ENCODE peak calls at places on chromosomes 11 and 22, in seven cellular contexts. P, S, E, C, A, K and N are unnamed samples. For H3K4me1, the result is how much of the 10 kb centered on the place peaks cover.

GRCh38 chr11:84498016-84498415 is 1129.1 kb downstream of the DLG2 start:
- DNase-seq in C (no peak), A (no peak), E (no peak), S (no peak), K (no peak), P (no peak), N (no peak)

GRCh38 chr11:119709638-119710346 is 19.2 kb downstream of the NECTIN1 start:
- DNase-seq in K (peak), A (no peak), P (no peak), E (no peak), C (no peak), S (no peak), N (no peak)

GRCh38 chr11:16992846-16993245 is 21.4 kb downstream of the PLEKHA7 start:
- DNase-seq in C (no peak), S (no peak), P (no peak), E (no peak), K (no peak), A (no peak), N (no peak)

GRCh38 chr11:76935030-76935429 is 74.3 kb downstream of the ACER3 start:
- DNase-seq in C (no peak), E (no peak), S (no peak), A (no peak), P (no peak), K (peak), N (no peak)

GRCh38 chr11:31646206-31646605 is 136.6 kb downstream of the ELP4 start:
- DNase-seq in P (no peak), C (no peak), A (no peak), S (no peak), K (no peak), E (no peak), N (no peak)

GRCh38 chr22:25645266-25645665 is 80.8 kb downstream of the GRK3 start:
- DNase-seq in S (no peak), C (no peak), A (no peak), P (no peak), K (no peak), E (no peak), N (no peak)

GRCh38 chr11:67304511-67305113 is 1.3 kb downstream of the SSH3 start:
- DNase-seq in C (no peak), S (peak), E (no peak), K (no peak), A (no peak), P (no peak), N (no peak)

GRCh38 chr22:49099089-49099488 is 728.6 kb downstream of the BRD1 start:
- DNase-seq in E (no peak), P (no peak), S (no peak), A (no peak), C (no peak), K (no peak), N (no peak)

GRCh38 chr11:46198873-46199250 is 77.6 kb upstream of the PHF21A start:
- DNase-seq in E (no peak), K (no peak), C (no peak), P (no peak), S (no peak), A (no peak), N (no peak)

GRCh38 chr11:128341280-128341679 is 246.1 kb downstream of the ETS1 start:
- DNase-seq in P (no peak), A (no peak), S (no peak), E (no peak), C (no peak), K (no peak), N (no peak)

GRCh38 chr22:22865311-22866072 is 22.1 kb upstream of the IGLL5 start:
- DNase-seq in S (no peak), K (no peak), C (no peak), E (no peak), P (no peak), A (no peak), N (no peak)

GRCh38 chr22:23180301-23180892 is at the start of gene BCR:
- DNase-seq in E (peak), K (peak), A (peak), P (no peak), S (peak), C (peak), N (peak)

GRCh38 chr11:64459609-64460008 is 100.6 kb downstream of the RPS6KA4 start:
- DNase-seq in K (no peak), S (no peak), C (no peak), E (no peak), A (no peak), P (no peak), N (no peak)

GRCh38 chr11:133808393-133809140 is 36.7 kb downstream of the SPATA19 start:
- DNase-seq in P (no peak), K (no peak), E (no peak), C (no peak), A (no peak), S (no peak), N (no peak)

GRCh38 chr11:118705796-118706545 is 26.5 kb upstream of the TREH start:
- DNase-seq in E (no peak), A (no peak), C (no peak), K (no peak), P (no peak), S (no peak), N (no peak)

GRCh38 chr11:30489513-30489912 is 96.6 kb downstream of the MPPED2 start:
- DNase-seq in E (no peak), A (no peak), S (no peak), C (no peak), P (no peak), K (no peak), N (no peak)

GRCh38 chr11:65541093-65542010 is 16.5 kb downstream of the SCYL1 start:
- DNase-seq in K (no peak), A (no peak), C (peak), S (no peak), P (no peak), E (no peak), N (peak)
- H3K4me1 ChIP-seq in K (under half), A (under half), C (under half), S (under half), P (under half), E (under half), N (under half)

GRCh38 chr11:61056981-61057380 is 45.3 kb upstream of the CD5 start:
- DNase-seq in S (peak), E (no peak), K (no peak), C (no peak), P (no peak), A (no peak), N (peak)

GRCh38 chr11:61059260-61059752 is 43.0 kb upstream of the CD5 start:
- DNase-seq in A (no peak), S (peak), E (no peak), K (no peak), C (no peak), P (no peak), N (no peak)

GRCh38 chr11:61057615-61058014 is 44.7 kb upstream of the CD5 start:
- DNase-seq in S (peak), K (no peak), E (no peak), C (no peak), P (no peak), A (no peak), N (no peak)

GRCh38 chr11:61056566-61056965 is 45.7 kb upstream of the CD5 start:
- DNase-seq in K (peak), P (no peak), C (peak), A (no peak), E (no peak), S (peak), N (no peak)

GRCh38 chr11:61058583-61059259 is 43.6 kb upstream of the CD5 start:
- DNase-seq in A (no peak), S (peak), K (no peak), C (no peak), E (no peak), P (no peak), N (no peak)
- H3K4me3 ChIP-seq in A (no peak), S (no peak), K (no peak), C (no peak), E (no peak), P (no peak), N (no peak)

DNA sequence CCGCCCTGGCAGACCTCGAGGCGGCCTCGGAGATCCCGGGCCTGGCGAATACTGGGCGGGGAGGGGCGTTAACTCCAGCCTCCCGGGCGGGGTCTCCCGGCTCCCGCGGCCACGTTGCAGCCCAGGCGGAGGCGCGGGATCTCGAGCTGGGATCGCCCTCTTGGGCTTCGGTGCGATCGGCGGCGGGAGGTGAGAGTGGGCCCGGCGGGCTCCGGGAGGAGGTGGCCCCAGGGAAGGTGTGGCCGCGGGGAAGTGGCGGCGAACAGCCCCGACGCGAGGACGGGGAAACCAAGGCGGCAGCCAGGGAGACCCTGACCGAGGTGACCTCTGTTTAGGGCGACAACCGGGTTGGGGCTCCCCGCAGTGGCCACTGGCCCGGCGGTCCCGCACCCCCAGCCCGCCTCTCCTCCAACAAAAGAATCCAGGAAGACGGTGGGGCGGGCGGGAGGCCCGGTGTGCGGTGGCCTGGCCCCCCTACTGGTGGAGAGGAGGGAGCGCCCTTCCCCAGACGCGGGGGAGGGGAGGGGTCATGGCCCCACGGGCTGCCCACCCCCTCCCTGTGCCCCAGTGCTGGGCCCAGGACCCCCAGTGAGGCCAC is at the start of gene PHETA2:
- DNase-seq in P (no peak), A (peak), C (no peak), S (peak), K (peak), E (no peak), N (peak)
- H3K4me1 ChIP-seq in P (under half), A (under half), C (under half), S (half or more), K (under half), E (under half), N (under half)

DNA sequence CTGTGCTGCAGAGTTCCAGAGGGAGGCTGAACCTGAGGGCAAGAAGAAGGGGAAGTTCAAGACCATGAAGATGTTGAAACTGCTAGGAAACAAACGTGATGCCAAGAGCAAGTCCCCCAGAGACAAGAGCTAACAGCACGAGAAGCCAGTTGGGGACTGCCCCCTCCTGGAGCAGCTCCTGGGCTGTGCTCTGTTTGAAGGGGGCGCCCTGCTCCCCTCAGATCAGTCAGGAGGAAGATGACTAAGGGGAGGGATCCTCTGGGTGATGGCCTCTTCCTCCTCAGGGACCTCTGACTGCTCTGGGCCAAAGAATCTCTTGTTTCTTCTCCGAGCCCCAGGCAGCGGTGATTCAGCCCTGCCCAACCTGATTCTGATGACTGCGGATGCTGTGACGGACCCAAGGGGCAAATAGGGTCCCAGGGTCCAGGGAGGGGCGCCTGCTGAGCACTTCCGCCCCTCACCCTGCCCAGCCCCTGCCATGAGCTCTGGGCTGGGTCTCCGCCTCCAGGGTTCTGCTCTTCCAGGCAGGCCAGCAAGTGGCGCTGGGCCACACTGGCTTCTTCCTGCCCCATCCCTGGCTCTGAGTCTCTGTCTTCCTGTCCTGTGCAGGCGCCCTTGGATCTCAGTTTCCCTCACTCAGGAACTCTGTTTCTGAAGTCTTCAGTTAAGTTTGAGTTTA is 12.6 kb downstream of the C22orf23 start:
- DNase-seq in A (no peak), P (no peak), K (peak), E (no peak), C (no peak), S (no peak), N (no peak)
- H3K4me3 ChIP-seq in A (no peak), P (no peak), K (no peak), E (no peak), C (no peak), S (no peak), N (no peak)

GRCh38 chr11:96275807-96276594 is 67.0 kb downstream of the MAML2 start:
- DNase-seq in C (no peak), A (no peak), P (no peak), K (no peak), S (no peak), E (no peak), N (no peak)

GRCh38 chr11:96277696-96278038 is 65.3 kb downstream of the MAML2 start:
- DNase-seq in C (no peak), A (no peak), P (no peak), S (no peak), K (no peak), E (no peak), N (no peak)

GRCh38 chr11:96279018-96279417 is 64.0 kb downstream of the MAML2 start:
- DNase-seq in S (no peak), A (no peak), P (no peak), E (no peak), K (no peak), C (peak), N (no peak)

GRCh38 chr11:96278039-96278897 is 64.7 kb downstream of the MAML2 start:
- DNase-seq in K (no peak), P (no peak), S (no peak), C (peak), A (no peak), E (no peak), N (peak)

GRCh38 chr11:96276836-96277235 is 66.2 kb downstream of the MAML2 start:
- DNase-seq in P (no peak), C (no peak), S (no peak), E (no peak), A (no peak), K (no peak), N (no peak)
- H3K4me1 ChIP-seq in P (under half), C (half or more), S (under half), E (under half), A (under half), K (under half), N (half or more)

GRCh38 chr11:111840143-111840542 is 31.2 kb downstream of the ALG9 start:
- DNase-seq in C (peak), S (no peak), K (peak), P (no peak), A (no peak), E (no peak), N (no peak)
- H3K4me3 ChIP-seq in C (no peak), S (no peak), K (no peak), P (no peak), A (no peak), E (no peak), N (no peak)

GRCh38 chr11:65571420-65571819 is 918 bp upstream of the FAM89B start:
- DNase-seq in C (no peak), P (no peak), K (no peak), A (no peak), E (no peak), S (no peak), N (no peak)
- H3K4me1 ChIP-seq in C (half or more), P (under half), K (under half), A (under half), E (half or more), S (half or more), N (under half)

DNA sequence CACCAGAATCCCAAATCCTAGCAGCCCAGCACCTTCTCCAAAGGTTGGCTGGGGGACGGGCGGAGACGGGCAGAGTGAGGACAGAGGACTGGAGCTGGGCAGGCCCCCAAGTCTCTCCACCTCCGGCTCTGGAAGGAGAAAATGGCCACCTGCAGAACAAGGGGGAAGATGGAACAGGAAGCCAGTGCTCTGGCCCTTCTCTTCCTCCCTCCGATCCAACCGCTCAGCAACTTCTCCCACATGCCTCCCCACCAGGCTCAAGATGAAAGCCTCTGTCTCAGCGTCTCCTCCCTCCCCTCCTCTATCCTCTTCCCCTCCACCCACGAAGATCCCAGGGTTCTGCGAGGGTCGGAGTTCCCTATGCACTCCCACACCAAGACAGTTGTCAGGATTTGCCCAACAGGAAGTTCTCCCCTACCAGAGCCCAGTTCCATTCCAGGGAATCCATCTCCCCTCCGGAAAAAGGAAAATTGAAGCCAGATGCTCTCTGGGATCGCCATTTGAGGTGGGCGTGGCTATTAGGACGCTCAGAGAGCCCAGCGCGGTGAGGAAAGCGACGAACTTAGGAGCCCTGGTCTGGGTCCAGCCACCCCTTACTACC is 20.0 kb downstream of the ADA2 start:
- DNase-seq in C (no peak), A (peak), S (no peak), P (no peak), E (no peak), K (peak), N (no peak)
- H3K4me3 ChIP-seq in C (no peak), A (no peak), S (peak), P (no peak), E (no peak), K (peak), N (no peak)